ENCODE peak calls at places on chromosome 17, in five cellular contexts. Y is left ventricle myocardium superior, R is NT2/D1, G is fibroblast of lung, K is anterior cingulate cortex. W is an unnamed sample.

GRCh38 chr17:71631483-71631882 is 489.3 kb upstream of the SOX9 start:
- DNase-seq in R (no peak), G (no peak), Y (no peak), K (no peak), W (no peak)

GRCh38 chr17:6064855-6065254 is 5.3 kb upstream of the WSCD1 start:
- DNase-seq in G (no peak), K (no peak), R (no peak), Y (no peak), W (no peak)

GRCh38 chr17:57935833-57936807 is 19.1 kb downstream of the CUEDC1 start:
- DNase-seq in K (no peak), G (peak; percentile 61), Y (peak; percentile 84), R (no peak), W (no peak)

GRCh38 chr17:72123964-72124791 is 3.4 kb downstream of the SOX9 start:
- DNase-seq in Y (peak; percentile 43), G (no peak), K (no peak), R (no peak), W (no peak)

GRCh38 chr17:9239821-9240658 is 218.7 kb downstream of the NTN1 start:
- DNase-seq in Y (peak; percentile 88), G (peak; percentile 67), K (peak; percentile 19), R (no peak), W (peak; percentile 57)

GRCh38 chr17:16915752-16916556 is 56.0 kb downstream of the TNFRSF13B start:
- DNase-seq in K (no peak), G (peak; percentile 5), Y (peak; percentile 65), R (peak; percentile 44), W (no peak)

GRCh38 chr17:29250666-29251065 is 4.0 kb downstream of the CRYBA1 start:
- DNase-seq in K (no peak), R (no peak), G (no peak), Y (no peak), W (no peak)

GRCh38 chr17:73369126-73369525 is 57.3 kb upstream of the CDC42EP4 start:
- DNase-seq in G (no peak), R (no peak), Y (peak; percentile 76), K (no peak), W (no peak)

GRCh38 chr17:68514809-68515208 is 2.6 kb downstream of the PRKAR1A start:
- DNase-seq in G (peak; percentile 86), Y (no peak), K (no peak), R (no peak), W (no peak)

GRCh38 chr17:17126131-17127110 is 79.7 kb downstream of the PLD6 start:
- DNase-seq in G (no peak), K (no peak), R (no peak), Y (peak; percentile 26), W (peak; percentile 26)

GRCh38 chr17:8470447-8471047 is 34.9 kb downstream of the NDEL1 start:
- DNase-seq in K (no peak), R (no peak), G (no peak), Y (peak; percentile 82), W (no peak)

GRCh38 chr17:49000943-49001342 is 3.8 kb downstream of the IGF2BP1 start:
- DNase-seq in G (peak; percentile 54), K (no peak), Y (no peak), R (no peak), W (no peak)

GRCh38 chr17:62705116-62705515 is 77.6 kb downstream of the MRC2 start:
- DNase-seq in Y (no peak), G (no peak), K (no peak), R (no peak), W (no peak)

GRCh38 chr17:38703742-38704644 is 1.1 kb upstream of the MLLT6 start:
- DNase-seq in K (no peak), G (no peak), R (peak; percentile 57), Y (peak; percentile 91), W (peak; percentile 73)

GRCh38 chr17:55717898-55718735 is 4.5 kb downstream of the TMEM100 start:
- DNase-seq in G (peak; percentile 83), Y (peak; percentile 80), R (peak; percentile 57), K (peak; percentile 6), W (peak; percentile 46)

GRCh38 chr17:42311240-42312034 is 23.1 kb downstream of the STAT5A start:
- DNase-seq in K (no peak), Y (peak; percentile 92), G (peak; percentile 97), R (no peak), W (no peak)

GRCh38 chr17:54900457-54901229 is at the start of gene TOM1L1:
- DNase-seq in G (peak; percentile 53), Y (peak; percentile 83), K (no peak), R (peak; percentile 51), W (no peak)

GRCh38 chr17:49787932-49788442 is 494 bp upstream of the KAT7 start:
- DNase-seq in Y (no peak), R (no peak), K (peak; percentile 20), G (no peak), W (peak; percentile 17)

GRCh38 chr17:77616243-77616731 is 342.2 kb upstream of the TNRC6C start:
- DNase-seq in K (no peak), G (no peak), R (no peak), Y (no peak), W (no peak)

GRCh38 chr17:6574689-6575595 is 18.6 kb upstream of the PITPNM3 start:
- DNase-seq in K (no peak), G (peak; percentile 35), Y (peak; percentile 44), R (no peak), W (peak; percentile 28)

GRCh38 chr17:57328109-57328882 is 72.0 kb downstream of the MSI2 start:
- DNase-seq in G (no peak), K (no peak), R (no peak), Y (no peak), W (no peak)

GRCh38 chr17:10119203-10120112 is 78.9 kb downstream of the GAS7 start:
- DNase-seq in R (no peak), K (no peak), G (no peak), Y (peak; percentile 61), W (peak; percentile 24)

GRCh38 chr17:44333371-44333770 is 8.7 kb upstream of the SLC25A39 start:
- DNase-seq in R (no peak), G (no peak), Y (no peak), K (no peak), W (no peak)

GRCh38 chr17:43720311-43721060 is 38.1 kb downstream of the SOST start:
- DNase-seq in R (peak; percentile 39), Y (peak; percentile 91), K (peak; percentile 81), G (peak; percentile 59), W (peak; percentile 67)

GRCh38 chr17:81200695-81201580 is 21.8 kb downstream of the CEP131 start:
- DNase-seq in K (peak; percentile 40), R (peak; percentile 28), Y (no peak), G (peak; percentile 68), W (no peak)

GRCh38 chr17:5499790-5500189 is 13.4 kb downstream of the MIS12 start:
- DNase-seq in Y (no peak), K (no peak), G (no peak), R (no peak), W (no peak)

GRCh38 chr17:40605301-40605700 is 40.0 kb upstream of the CCR7 start:
- DNase-seq in K (no peak), R (no peak), G (no peak), Y (no peak), W (peak; percentile 58)

GRCh38 chr17:41404024-41404651 is 6.7 kb upstream of the KRT31 start:
- DNase-seq in Y (no peak), R (no peak), G (peak; percentile 90), K (no peak), W (peak; percentile 12)

GRCh38 chr17:44207319-44207718 is 7.6 kb upstream of the ATXN7L3 start:
- DNase-seq in K (no peak), G (no peak), Y (no peak), R (no peak), W (no peak)

GRCh38 chr17:82018152-82019041 is 4.3 kb downstream of the CENPX start:
- DNase-seq in K (no peak), Y (no peak), G (no peak), R (no peak), W (no peak)

GRCh38 chr17:81428121-81428515 is 32.9 kb downstream of the BAHCC1 start:
- DNase-seq in K (peak; percentile 62), G (no peak), R (no peak), Y (no peak), W (no peak)